ENCODE peak calls at places on chromosomes 16 and 17, in five cellular contexts. H is HepG2, U is A549, D is K562, C is H1. A is an unnamed sample.

GRCh38 chr17:67171560-67171959 is 73.4 kb downstream of the HELZ start:
- DNase-seq in D (no peak), H (no peak), C (no peak), U (no peak), A (peak)

GRCh38 chr17:45867702-45868101 is 23.0 kb downstream of the SPPL2C start:
- DNase-seq in C (no peak), H (peak), D (peak), U (no peak), A (no peak)

GRCh38 chr17:21282850-21283249 is 1.7 kb upstream of the MAP2K3 start:
- DNase-seq in H (no peak), D (no peak), U (no peak), C (no peak), A (no peak)

GRCh38 chr16:4656221-4656620 is 31.6 kb downstream of the MGRN1 start:
- DNase-seq in C (no peak), U (no peak), D (no peak), H (no peak), A (no peak)

GRCh38 chr17:80980397-80981061 is 11.1 kb upstream of the CHMP6 start:
- DNase-seq in D (no peak), U (peak), C (no peak), H (no peak), A (no peak)

GRCh38 chr17:3935140-3935542 is 18.9 kb upstream of the P2RX1 start:
- DNase-seq in H (peak), C (peak), U (peak), D (peak), A (no peak)

GRCh38 chr17:78144146-78144719 is 2.0 kb upstream of the C17orf99 start:
- DNase-seq in C (no peak), H (no peak), U (peak), D (peak), A (no peak)

GRCh38 chr16:50167603-50168002 is 14.5 kb downstream of the TENT4B start:
- DNase-seq in H (no peak), D (no peak), C (no peak), U (no peak), A (no peak)

GRCh38 chr16:89793955-89794354 is 22.5 kb downstream of the FANCA start:
- DNase-seq in H (no peak), D (no peak), C (no peak), U (no peak), A (no peak)

GRCh38 chr17:50976951-50977472 is 110.9 kb upstream of the TOB1 start:
- DNase-seq in U (no peak), C (no peak), D (no peak), H (no peak), A (no peak)

GRCh38 chr16:71442041-71442440 is at the start of gene TLE7:
- DNase-seq in H (no peak), C (no peak), U (no peak), D (no peak), A (no peak)
- TF ChIP-seq HDAC2 in H (no peak), C (no peak), U (no peak), D (no peak), A (no peak)

GRCh38 chr17:74203439-74204240 is at the start of gene RPL38:
- DNase-seq in D (peak), H (peak), C (peak), U (peak), A (peak)
- TF ChIP-seq HDAC2 in D (peak), H (peak), C (no peak), U (no peak), A (no peak)

GRCh38 chr16:54066451-54067056 is 220.0 kb downstream of the IRX3 start:
- DNase-seq in H (peak), U (no peak), C (no peak), D (no peak), A (no peak)
- TF ChIP-seq HDAC2 in H (peak), U (no peak), C (no peak), D (no peak), A (no peak)

DNA sequence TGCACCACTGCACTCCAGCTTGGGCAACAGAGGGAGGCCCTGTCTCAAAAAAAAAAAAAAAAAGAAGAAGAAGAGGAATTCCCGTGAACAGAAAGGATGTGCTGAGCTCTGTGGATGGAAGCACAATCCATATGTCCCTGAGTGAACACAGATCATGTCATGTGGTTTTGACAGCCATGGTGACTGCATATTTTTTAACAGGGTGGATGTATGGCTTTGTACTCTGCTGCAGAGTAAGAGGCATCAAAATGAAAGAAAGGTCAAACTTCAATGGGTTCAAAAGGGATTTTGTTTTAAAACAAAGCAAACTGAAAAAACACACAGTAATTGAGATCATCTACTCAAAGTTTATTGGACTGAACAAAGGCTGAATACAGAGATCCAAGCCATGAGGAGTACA is 31.5 kb downstream of the MXRA7 start:
- DNase-seq in D (no peak), H (peak), C (no peak), U (no peak), A (no peak)
- TF ChIP-seq HDAC2 in D (no peak), H (no peak), C (no peak), U (no peak), A (no peak)

A was measured in GM12878.